ENCODE peak calls at places on chromosomes 3 and 15, in seven cellular contexts. C is HepG2, Z is SK-N-SH, R is K562, W is H1, K is HCT116, L is GM12878. D is an unnamed sample.

GRCh38 chr15:45637552-45638033 is 2.8 kb downstream of the SQOR start:
- DNase-seq in C (peak; percentile 80), Z (no peak), R (no peak), W (no peak), K (no peak), L (peak; percentile 85), D (no peak)

GRCh38 chr3:9583371-9583770 is 29.7 kb upstream of the LHFPL4 start:
- DNase-seq in C (no peak), Z (no peak), R (no peak), W (no peak), K (no peak), L (no peak), D (no peak)

GRCh38 chr15:69045810-69046209 is 31.3 kb downstream of the NOX5 start:
- DNase-seq in C (peak; percentile 70), Z (no peak), R (no peak), W (no peak), K (no peak), L (no peak), D (no peak)

GRCh38 chr3:148534089-148534988 is 163.4 kb upstream of the AGTR1 start:
- DNase-seq in C (peak; percentile 80), Z (no peak), R (no peak), W (no peak), K (no peak), L (no peak), D (no peak)

GRCh38 chr3:134839990-134840389 is 44.9 kb downstream of the EPHB1 start:
- DNase-seq in C (no peak), Z (no peak), R (no peak), W (no peak), K (no peak), L (no peak), D (no peak)

GRCh38 chr3:110697961-110698360 is 373.7 kb upstream of the NECTIN3 start:
- DNase-seq in C (no peak), Z (no peak), R (no peak), W (no peak), K (no peak), L (no peak), D (no peak)

GRCh38 chr15:35134269-35134668 is 49.2 kb upstream of the NANOGP8 start:
- DNase-seq in C (no peak), Z (no peak), R (no peak), W (no peak), K (no peak), L (no peak), D (no peak)

GRCh38 chr3:44920081-44920480 is 45.7 kb downstream of the TGM4 start:
- DNase-seq in C (no peak), Z (no peak), R (no peak), W (no peak), K (no peak), L (no peak), D (no peak)

GRCh38 chr3:194148383-194148782 is 12.4 kb downstream of the HES1 start:
- DNase-seq in C (no peak), Z (peak; percentile 32), R (no peak), W (no peak), K (no peak), L (no peak), D (peak; percentile 68)

GRCh38 chr3:54133196-54133595 is 10.8 kb downstream of the CACNA2D3 start:
- DNase-seq in C (no peak), Z (no peak), R (no peak), W (no peak), K (no peak), L (no peak), D (no peak)

GRCh38 chr3:127964053-127964452 is 49.0 kb downstream of the KBTBD12 start:
- DNase-seq in C (no peak), Z (no peak), R (no peak), W (no peak), K (no peak), L (no peak), D (no peak)

DNA sequence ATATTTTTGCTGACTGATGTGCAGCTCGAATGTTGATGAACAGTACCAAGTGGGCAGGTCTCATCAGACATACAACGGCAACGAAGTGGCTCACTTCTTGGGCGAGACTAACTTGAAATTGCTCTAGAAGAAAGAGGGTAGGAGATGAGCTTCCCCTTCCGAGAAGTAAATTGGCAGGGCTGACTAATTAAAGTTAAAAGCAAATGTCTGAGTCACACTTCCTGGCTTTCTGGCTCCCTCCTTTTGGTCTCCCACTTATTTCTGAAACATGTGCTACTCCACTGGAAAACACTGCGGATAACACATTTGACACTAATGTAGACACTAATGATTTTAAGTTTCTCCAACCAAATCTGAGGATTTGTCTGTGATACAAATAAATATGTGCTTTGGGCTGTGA is 228.3 kb downstream of the ABHD5 start:
- DNase-seq in C (no peak), Z (no peak), R (no peak), W (no peak), K (no peak), L (no peak), D (no peak)
- TF ChIP-seq JUND in C (no peak), Z (no peak), R (no peak), W (no peak), K (peak; percentile 11), L (no peak), D (no peak)

GRCh38 chr3:158420654-158421396 is 150.2 kb upstream of the MLF1 start:
- DNase-seq in C (no peak), Z (no peak), R (no peak), W (no peak), K (no peak), L (peak; percentile 71), D (no peak)
- TF ChIP-seq JUND in C (no peak), Z (no peak), R (no peak), W (no peak), K (no peak), L (peak; percentile 46), D (no peak)

GRCh38 chr3:167114619-167115018 is 265.5 kb downstream of the ZBBX start:
- DNase-seq in C (no peak), Z (no peak), R (no peak), W (no peak), K (no peak), L (no peak), D (no peak)
- TF ChIP-seq JUND in C (no peak), Z (no peak), R (no peak), W (no peak), K (no peak), L (no peak), D (no peak)

DNA sequence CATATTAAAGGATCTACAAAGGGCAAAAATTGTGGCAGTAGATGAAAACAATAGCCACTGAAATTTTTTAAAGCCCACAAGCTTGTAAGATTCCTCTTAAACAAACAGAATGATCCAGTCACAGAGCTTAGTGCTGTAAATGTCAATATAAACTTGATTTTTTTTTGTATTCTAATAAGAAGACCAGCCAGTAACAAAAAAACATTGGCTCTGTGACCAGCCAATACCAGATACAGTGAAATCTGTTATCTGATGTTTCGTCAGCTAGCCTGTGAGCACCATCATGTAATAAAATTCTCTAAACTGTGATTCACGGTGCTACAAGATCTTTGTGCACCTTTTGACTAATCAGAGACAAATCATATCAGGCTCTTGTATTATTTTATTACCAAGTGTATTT is 72.2 kb downstream of the FILIP1L start:
- DNase-seq in C (no peak), Z (peak; percentile 27), R (no peak), W (no peak), K (no peak), L (no peak), D (no peak)
- TF ChIP-seq JUND in C (no peak), Z (peak; percentile 50), R (no peak), W (no peak), K (no peak), L (no peak), D (no peak)

GRCh38 chr15:25890532-25890931 is 27.4 kb upstream of the ATP10A start:
- DNase-seq in C (no peak), Z (no peak), R (no peak), W (no peak), K (no peak), L (no peak), D (no peak)

GRCh38 chr15:25887870-25888269 is 24.7 kb upstream of the ATP10A start:
- DNase-seq in C (no peak), Z (no peak), R (no peak), W (no peak), K (no peak), L (no peak), D (no peak)

GRCh38 chr15:25884354-25884753 is 21.2 kb upstream of the ATP10A start:
- DNase-seq in C (no peak), Z (no peak), R (no peak), W (no peak), K (no peak), L (no peak), D (no peak)

GRCh38 chr15:25883860-25884259 is 20.7 kb upstream of the ATP10A start:
- DNase-seq in C (peak; percentile 17), Z (no peak), R (no peak), W (no peak), K (no peak), L (no peak), D (no peak)

GRCh38 chr15:25886498-25887140 is 23.5 kb upstream of the ATP10A start:
- DNase-seq in C (no peak), Z (no peak), R (no peak), W (no peak), K (no peak), L (no peak), D (no peak)
- TF ChIP-seq JUND in C (no peak), Z (no peak), R (no peak), W (no peak), K (no peak), L (no peak), D (no peak)

GRCh38 chr3:18295171-18295920 is 129.8 kb downstream of the SATB1 start:
- DNase-seq in C (peak; percentile 21), Z (peak; percentile 12), R (peak; percentile 30), W (peak; percentile 89), K (peak; percentile 87), L (no peak), D (peak; percentile 81)
- TF ChIP-seq JUND in C (no peak), Z (no peak), R (no peak), W (no peak), K (no peak), L (no peak), D (no peak)

GRCh38 chr3:142779591-142779990 is 55.8 kb downstream of the TRPC1 start:
- DNase-seq in C (no peak), Z (no peak), R (no peak), W (no peak), K (no peak), L (no peak), D (no peak)
- TF ChIP-seq JUND in C (no peak), Z (peak; percentile 59), R (no peak), W (no peak), K (no peak), L (no peak), D (no peak)

DNA sequence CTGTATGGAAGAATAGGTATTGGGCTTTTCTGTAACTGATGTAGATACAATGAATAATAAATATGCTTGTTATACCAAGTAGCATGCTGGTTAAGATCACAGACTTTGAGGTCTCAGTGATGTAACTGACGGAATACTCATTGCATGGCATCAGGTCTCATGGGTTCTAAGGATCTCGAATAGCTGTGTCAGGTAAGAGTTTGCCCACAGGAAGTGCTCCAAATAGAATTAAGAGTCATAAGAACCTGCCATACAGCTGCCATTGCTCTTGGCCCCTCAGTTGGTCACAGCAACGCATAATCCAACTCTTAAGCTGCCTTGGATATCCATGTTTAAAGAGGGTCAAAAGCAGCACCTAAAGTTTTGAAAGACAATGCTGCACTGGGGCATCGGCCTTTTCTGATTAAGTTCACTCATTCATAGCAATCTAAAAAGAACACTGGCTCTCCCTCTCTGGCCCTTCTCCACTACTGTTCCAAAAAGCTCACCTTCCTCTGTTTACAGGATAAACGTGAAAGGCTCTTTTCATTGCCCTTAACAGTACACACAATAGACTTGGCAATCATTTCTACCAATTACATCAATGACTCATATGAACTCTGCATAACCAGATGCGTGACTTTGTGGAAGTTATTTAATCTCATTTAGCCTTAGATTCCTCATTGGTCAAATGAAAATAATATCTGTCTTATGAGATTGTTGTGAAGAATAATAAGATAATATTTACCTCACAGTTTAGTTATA is 74.7 kb downstream of the ZBTB20 start:
- DNase-seq in C (no peak), Z (no peak), R (no peak), W (no peak), K (peak; percentile 22), L (no peak), D (no peak)
- TF ChIP-seq JUND in C (no peak), Z (peak; percentile 28), R (no peak), W (no peak), K (peak; percentile 63), L (no peak), D (no peak)